ENCODE peak calls at places on chromosomes 1 and 21, in five cellular contexts. H is HepG2, C is GM12891, X is H1, Q is K562. P is an unnamed sample.

GRCh38 chr1:101259744-101260148 is 22.9 kb downstream of the S1PR1 start:
- DNase-seq in X (no peak), Q (no peak), C (no peak), H (no peak), P (no peak)

GRCh38 chr1:13517193-13517812 is 3.5 kb upstream of the LRRC38 start:
- DNase-seq in H (peak; percentile 5), X (peak; percentile 79), Q (peak; percentile 44), C (no peak), P (no peak)

GRCh38 chr21:17925900-17926299 is 106.7 kb upstream of the C21orf91 start:
- DNase-seq in Q (no peak), C (no peak), X (no peak), H (peak; percentile 20), P (no peak)

GRCh38 chr1:108016451-108016920 is 51.5 kb upstream of the VAV3 start:
- DNase-seq in C (no peak), H (no peak), X (no peak), Q (peak; percentile 57), P (no peak)

GRCh38 chr1:246052603-246053002 is 454.5 kb downstream of the SMYD3 start:
- DNase-seq in H (no peak), C (no peak), Q (no peak), X (no peak), P (no peak)

GRCh38 chr1:227225715-227226346 is 92.5 kb downstream of the CDC42BPA start:
- DNase-seq in Q (no peak), X (no peak), C (no peak), H (no peak), P (no peak)

GRCh38 chr1:232127190-232127589 is 500.6 kb downstream of the DISC1 start:
- DNase-seq in C (no peak), X (no peak), Q (no peak), H (no peak), P (no peak)

GRCh38 chr1:9289724-9290493 is 2.8 kb upstream of the SPSB1 start:
- DNase-seq in Q (no peak), C (no peak), H (peak; percentile 68), X (no peak), P (no peak)

GRCh38 chr1:153963850-153964331 is 554 bp upstream of the SLC39A1 start:
- DNase-seq in H (peak; percentile 52), X (peak; percentile 83), Q (no peak), C (no peak), P (no peak)

GRCh38 chr1:104018922-104019674 is 269.4 kb downstream of the AMY1C start:
- DNase-seq in X (no peak), Q (no peak), H (no peak), C (no peak), P (no peak)

GRCh38 chr1:111592389-111593361 is 26.9 kb upstream of the RAP1A start:
- DNase-seq in C (no peak), Q (peak; percentile 80), X (no peak), H (peak; percentile 18), P (peak; percentile 34)

GRCh38 chr1:230855886-230856285 is 12.4 kb downstream of the C1orf198 start:
- DNase-seq in X (no peak), Q (no peak), H (no peak), C (no peak), P (no peak)

GRCh38 chr1:162987866-162988265 is 81.3 kb upstream of the RGS4 start:
- DNase-seq in H (no peak), C (no peak), X (no peak), Q (no peak), P (no peak)

GRCh38 chr1:231058416-231059109 is 18.5 kb upstream of the FAM89A start:
- DNase-seq in X (no peak), Q (no peak), C (no peak), H (peak; percentile 45), P (no peak)

GRCh38 chr1:202150187-202150586 is 5.7 kb upstream of the ARL8A start:
- DNase-seq in X (no peak), H (no peak), C (no peak), Q (no peak), P (no peak)

GRCh38 chr1:228020686-228021525 is 14.1 kb downstream of the WNT3A start:
- DNase-seq in Q (no peak), H (no peak), X (peak; percentile 37), C (no peak), P (no peak)

GRCh38 chr1:30694248-30695175 is 28.9 kb downstream of the MATN1 start:
- DNase-seq in H (no peak), Q (no peak), C (no peak), X (no peak), P (no peak)

GRCh38 chr1:119861547-119861946 is 34.8 kb downstream of the ADAM30 start:
- DNase-seq in X (no peak), H (no peak), Q (no peak), C (no peak), P (no peak)

GRCh38 chr1:91781371-91781825 is 104.6 kb downstream of the TGFBR3 start:
- DNase-seq in C (no peak), X (no peak), Q (no peak), H (no peak), P (no peak)

GRCh38 chr1:43284711-43285110 is 670 bp downstream of the C1orf210 start:
- DNase-seq in C (no peak), H (no peak), Q (no peak), X (no peak), P (no peak)

GRCh38 chr21:38597436-38597835 is 99.2 kb upstream of the ERG start:
- DNase-seq in X (no peak), H (no peak), Q (no peak), C (no peak), P (no peak)

GRCh38 chr1:152110365-152110859 is 4.8 kb downstream of the TCHH start:
- DNase-seq in C (no peak), Q (no peak), H (no peak), X (peak; percentile 69), P (no peak)

GRCh38 chr1:17024721-17025120 is 13.0 kb upstream of the ATP13A2 start:
- DNase-seq in X (no peak), H (no peak), Q (no peak), C (no peak), P (no peak)

GRCh38 chr21:32658524-32658923 is 46.3 kb upstream of the CFAP298 start:
- DNase-seq in Q (no peak), X (no peak), H (peak; percentile 46), C (no peak), P (no peak)

GRCh38 chr1:246365708-246366107 is 141.4 kb downstream of the SMYD3 start:
- DNase-seq in C (no peak), X (no peak), H (no peak), Q (no peak), P (no peak)

DNA sequence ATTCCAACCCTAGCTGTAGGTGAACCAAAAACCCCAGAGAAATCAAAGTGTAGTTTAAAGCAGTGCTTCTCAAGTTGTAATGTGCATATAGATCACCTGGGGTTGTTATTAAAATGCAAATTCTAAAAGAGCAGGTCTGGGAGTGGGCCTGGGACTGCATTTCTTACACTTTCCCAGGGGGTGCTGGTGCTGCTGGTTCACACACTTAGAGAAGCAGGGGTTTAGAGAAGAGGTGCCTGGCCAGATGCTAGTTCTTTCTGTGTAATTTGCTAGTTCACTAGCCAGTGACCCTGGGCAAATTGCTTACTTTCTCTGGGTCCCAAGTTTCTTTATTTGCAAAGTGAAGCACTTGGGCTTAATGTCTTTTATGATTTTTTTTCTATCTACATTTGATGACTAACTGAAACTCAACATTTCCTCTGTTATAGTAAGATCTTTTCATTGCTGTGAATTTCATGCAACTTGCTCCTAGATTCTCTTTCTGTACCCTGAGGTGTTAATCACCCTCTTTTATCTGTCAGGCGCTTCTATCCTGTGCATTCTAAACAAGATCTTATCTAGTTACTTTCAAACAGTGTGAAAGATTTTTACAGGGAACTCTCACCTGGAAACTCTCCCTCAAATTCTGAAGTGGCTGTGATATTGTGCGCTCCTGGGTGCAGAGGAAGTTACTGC is 141.9 kb upstream of the UBE2U start:
- DNase-seq in X (no peak), C (no peak), Q (no peak), H (no peak), P (no peak)
- TF ChIP-seq POLR2A in X (no peak), C (no peak), Q (no peak), H (no peak), P (no peak)

GRCh38 chr1:220565670-220566069 is 37.7 kb downstream of the MARK1 start:
- DNase-seq in X (no peak), C (no peak), H (no peak), Q (no peak), P (no peak)
- TF ChIP-seq TAF1 in X (no peak), C (no peak), H (no peak), Q (no peak), P (no peak)

GRCh38 chr1:36383240-36383639 is 2.5 kb downstream of the STK40 start:
- DNase-seq in C (no peak), Q (no peak), H (no peak), X (no peak), P (no peak)

GRCh38 chr1:36386262-36387140 is 777 bp upstream of the STK40 start:
- DNase-seq in X (peak; percentile 81), C (peak; percentile 77), Q (peak; percentile 93), H (peak; percentile 95), P (peak; percentile 82)

GRCh38 chr1:36384542-36385409 is 948 bp downstream of the STK40 start:
- DNase-seq in X (peak; percentile 65), H (peak; percentile 89), C (no peak), Q (peak; percentile 63), P (no peak)

GRCh38 chr1:36387141-36387949 is 1.6 kb upstream of the STK40 start:
- DNase-seq in C (no peak), Q (no peak), H (no peak), X (no peak), P (no peak)

DNA sequence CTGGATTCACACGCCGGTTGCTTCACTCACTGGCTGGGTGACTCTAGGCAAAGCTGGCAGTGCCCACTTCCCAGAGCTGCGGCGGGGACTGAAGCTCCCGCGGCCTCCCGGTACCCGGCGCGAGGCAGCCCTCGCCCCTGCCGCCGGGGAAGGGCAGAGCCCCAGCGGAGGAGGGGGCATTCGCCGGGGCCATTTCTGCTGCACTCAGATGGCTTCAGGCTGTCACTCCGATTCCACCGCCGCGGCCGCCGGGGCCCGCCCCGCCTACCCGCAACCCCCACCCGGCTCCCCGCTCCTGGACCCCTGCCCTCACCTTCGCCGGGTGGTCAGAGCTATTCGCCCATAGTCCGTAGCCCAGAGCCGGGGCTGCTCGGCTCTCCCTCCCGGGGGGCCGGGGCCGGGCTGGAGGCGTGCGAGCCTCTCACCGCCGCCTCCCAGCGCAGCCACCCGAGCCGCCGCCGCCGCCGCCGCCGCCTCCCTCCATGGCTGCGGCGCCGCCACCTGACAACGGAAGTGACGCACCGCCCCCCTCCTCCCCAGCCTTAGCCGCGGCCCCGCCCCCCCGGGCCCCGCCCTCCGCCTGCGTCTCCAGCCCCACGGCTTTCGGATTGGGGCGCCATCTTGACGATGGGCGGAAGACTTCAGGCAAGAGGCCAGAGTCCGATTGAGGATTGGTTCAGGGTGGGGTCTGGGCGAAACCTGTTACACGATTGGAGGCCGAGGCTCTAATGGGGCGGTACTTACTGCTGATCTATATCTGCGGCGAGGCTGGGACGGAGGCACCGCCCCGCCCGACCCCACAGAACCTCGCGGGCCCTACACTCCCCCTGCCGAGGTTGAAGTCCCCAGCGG is at the start of gene STK40:
- DNase-seq in Q (peak; percentile 97), H (peak; percentile 98), C (peak; percentile 90), X (peak; percentile 91), P (peak; percentile 89)
- TF ChIP-seq POLR2A in Q (no peak), H (no peak), C (no peak), X (no peak), P (no peak)

DNA sequence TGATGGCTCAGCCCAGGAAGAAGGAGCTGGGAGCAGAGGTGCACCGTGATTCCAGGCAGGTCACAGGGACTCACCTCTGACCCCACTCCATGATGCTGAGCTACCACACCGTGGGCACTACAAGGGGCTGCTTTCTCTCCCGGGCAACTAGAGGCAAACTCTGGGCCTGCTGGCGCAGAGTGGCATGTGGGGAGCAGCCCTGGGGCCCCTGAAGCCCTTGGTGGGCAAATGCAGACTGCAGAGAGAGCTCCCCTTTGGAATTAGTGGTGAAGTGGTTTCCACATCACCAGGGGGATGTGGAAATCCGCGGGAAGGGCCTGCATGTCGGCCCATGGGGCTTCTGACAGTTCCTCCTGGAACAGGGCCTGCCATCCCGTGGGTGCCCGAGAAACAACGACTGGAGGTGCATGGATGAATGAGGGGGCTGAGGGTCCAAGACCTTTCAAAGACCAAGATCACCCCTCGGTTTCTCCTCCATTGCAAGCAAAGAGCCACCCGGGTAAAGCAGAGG is 11.8 kb upstream of the MMEL1 start:
- DNase-seq in H (no peak), C (no peak), X (no peak), Q (no peak), P (no peak)
- TF ChIP-seq TAF1 in H (no peak), C (no peak), X (no peak), Q (no peak), P (no peak)